ENCODE peak calls at places on chromosome 10, in five cellular contexts. G is stimulated activated effector memory CD8-positive, alpha-beta T cell treated with anti-CD3 and anti-CD28 coated beads, Interleukin-12 subunit alpha, Interleukin-12 subunit beta, amount 100 ng/mL, for 72 hours; P is naive thymus-derived CD4-positive, alpha-beta T cell; M is COR-L47; R is iris pigment epithelial cell. T is an unnamed sample.

GRCh38 chr10:24009736-24010135 is 199.2 kb upstream of the KIAA1217 start:
- DNase-seq in R (no peak), M (no peak), P (no peak), G (no peak), T (no peak)

GRCh38 chr10:121310151-121310711 is 288.0 kb downstream of the FGFR2 start:
- DNase-seq in R (peak), M (peak), G (no peak), P (no peak), T (no peak)

GRCh38 chr10:115829501-115830215 is 443.3 kb downstream of the GFRA1 start:
- DNase-seq in M (no peak), P (no peak), G (no peak), R (peak), T (no peak)

GRCh38 chr10:60008816-60009215 is 102.5 kb upstream of the CCDC6 start:
- DNase-seq in G (no peak), R (no peak), M (no peak), P (no peak), T (no peak)

GRCh38 chr10:73881221-73881919 is 7.0 kb upstream of the CAMK2G start:
- DNase-seq in M (no peak), P (no peak), R (peak), G (no peak), T (no peak)

GRCh38 chr10:7836571-7836970 is 18.3 kb downstream of the TAF3 start:
- DNase-seq in P (no peak), M (no peak), G (no peak), R (no peak), T (no peak)

GRCh38 chr10:79056736-79057391 is 11.9 kb upstream of the ZMIZ1 start:
- DNase-seq in P (no peak), R (no peak), M (no peak), G (no peak), T (no peak)

GRCh38 chr10:2592533-2592932 is 474.8 kb upstream of the PFKP start:
- DNase-seq in P (no peak), G (no peak), M (no peak), R (no peak), T (no peak)

GRCh38 chr10:11173062-11173461 is 155.4 kb downstream of the CELF2 start:
- DNase-seq in R (no peak), M (no peak), P (peak), G (peak), T (no peak)

GRCh38 chr10:50396491-50397311 is 145.4 kb upstream of the ASAH2 start:
- DNase-seq in P (peak), G (peak), M (no peak), R (peak), T (no peak)

GRCh38 chr10:43136432-43136831 is 1.8 kb upstream of the CSGALNACT2 start:
- DNase-seq in G (peak), R (no peak), M (no peak), P (no peak), T (no peak)

GRCh38 chr10:5509236-5509635 is 9.9 kb upstream of the CALML5 start:
- DNase-seq in P (no peak), G (no peak), M (no peak), R (no peak), T (no peak)

GRCh38 chr10:86709786-86710185 is 41.5 kb downstream of the LDB3 start:
- DNase-seq in P (no peak), R (no peak), M (no peak), G (no peak), T (no peak)

GRCh38 chr10:79502561-79503309 is 9.6 kb upstream of the EIF5AL1 start:
- DNase-seq in P (no peak), G (no peak), R (no peak), M (peak), T (no peak)

GRCh38 chr10:87750001-87750651 is 67.9 kb downstream of the ATAD1 start:
- DNase-seq in P (no peak), R (peak), G (no peak), M (no peak), T (no peak)

GRCh38 chr10:31929986-31930675 is 1.5 kb upstream of the ARHGAP12 start:
- DNase-seq in G (peak), R (no peak), M (no peak), P (no peak), T (peak)

GRCh38 chr10:21174670-21175495 is 277.8 kb upstream of the NEBL start:
- DNase-seq in P (no peak), G (no peak), M (no peak), R (peak), T (no peak)

GRCh38 chr10:34906021-34906965 is 91.2 kb upstream of the PARD3 start:
- DNase-seq in P (no peak), R (peak), M (no peak), G (no peak), T (no peak)

GRCh38 chr10:121880842-121881423 is 46.9 kb downstream of the ATE1 start:
- DNase-seq in R (peak), M (no peak), G (no peak), P (no peak), T (no peak)

GRCh38 chr10:7306147-7306546 is 104.7 kb downstream of the SFMBT2 start:
- DNase-seq in P (no peak), G (no peak), M (no peak), R (no peak), T (no peak)

GRCh38 chr10:121617176-121617575 is 18.9 kb upstream of the FGFR2 start:
- DNase-seq in G (no peak), R (no peak), M (no peak), P (no peak), T (no peak)

GRCh38 chr10:102281103-102281502 is 35.8 kb downstream of the GBF1 start:
- DNase-seq in G (no peak), M (no peak), P (no peak), R (peak), T (no peak)

GRCh38 chr10:5284311-5285057 is 80.3 kb upstream of the UCN3 start:
- DNase-seq in P (no peak), R (peak), G (no peak), M (no peak), T (no peak)

GRCh38 chr10:102941401-102941800 is 23.3 kb downstream of the CNNM2 start:
- DNase-seq in M (no peak), R (no peak), P (no peak), G (no peak), T (no peak)

GRCh38 chr10:2812631-2813030 is 254.7 kb upstream of the PFKP start:
- DNase-seq in M (no peak), R (no peak), G (no peak), P (no peak), T (no peak)

GRCh38 chr10:6348091-6348862 is 145.5 kb downstream of the PFKFB3 start:
- DNase-seq in M (no peak), G (peak), R (no peak), P (peak), T (peak)

T was measured in memory B cell.